ENCODE peak calls at places on chromosomes 3 and 15, in eight cellular contexts. E is CD8-positive, alpha-beta T cell; R is T1000; C is CD4-positive, alpha-beta T cell; B is heart left ventricle; I is activated T-helper 1 cell treated with anti-CD3 and anti-CD28 coated beads, Interleukin-12 subunit alpha, Interleukin-12 subunit beta, Interleukin-2, Interleukin-4 antibody, amounts not matched to agents 30 ng/mL and 10 ng/mL and 1 ng/mL, durations not matched to agents 14 hours and 24 hours and 36 hours; O is ELR; P is naive thymus-derived CD4-positive, alpha-beta T cell. G is an unnamed sample.

GRCh38 chr15:85828869-85829268 is 34.1 kb upstream of the KLHL25 start:
- DNase-seq in E (no peak), R (no peak), C (no peak), B (no peak), I (no peak), O (no peak), P (no peak), G (no peak)

GRCh38 chr3:45553469-45553974 is 41.0 kb upstream of the LIMD1 start:
- DNase-seq in E (no peak), R (no peak), C (no peak), B (peak), I (no peak), O (peak), P (no peak), G (peak)

GRCh38 chr3:25663324-25664065 is 1.2 kb downstream of the TOP2B start:
- DNase-seq in E (peak), R (no peak), C (peak), B (no peak), I (peak), O (peak), P (no peak), G (peak)

GRCh38 chr3:84961492-84962255 is 2.9 kb downstream of the CADM2 start:
- DNase-seq in E (no peak), R (no peak), C (no peak), B (no peak), I (no peak), O (no peak), P (no peak), G (no peak)

GRCh38 chr15:31975446-31976229 is 54.7 kb upstream of the CHRNA7 start:
- DNase-seq in E (no peak), R (no peak), C (no peak), B (no peak), I (no peak), O (peak), P (no peak), G (peak)

GRCh38 chr3:195007151-195007550 is 263.8 kb downstream of the XXYLT1 start:
- DNase-seq in E (no peak), R (no peak), C (no peak), B (no peak), I (no peak), O (no peak), P (no peak), G (no peak)

GRCh38 chr3:142963266-142964149 is at the start of gene PAQR9:
- DNase-seq in E (no peak), R (no peak), C (no peak), B (peak), I (no peak), O (peak), P (no peak), G (no peak)

GRCh38 chr15:25054943-25055342 is 100.2 kb downstream of the SNRPN start:
- DNase-seq in E (no peak), R (no peak), C (no peak), B (no peak), I (no peak), O (no peak), P (no peak), G (no peak)

GRCh38 chr15:89672221-89673161 is 6.7 kb downstream of the PLIN1 start:
- DNase-seq in E (no peak), R (no peak), C (no peak), B (no peak), I (no peak), O (no peak), P (no peak), G (no peak)

GRCh38 chr15:76625267-76625666 is 279.9 kb downstream of the SCAPER start:
- DNase-seq in E (no peak), R (no peak), C (no peak), B (no peak), I (no peak), O (no peak), P (no peak), G (no peak)

GRCh38 chr3:102141096-102141912 is 292.0 kb downstream of the NFKBIZ start:
- DNase-seq in E (no peak), R (no peak), C (no peak), B (no peak), I (no peak), O (peak), P (no peak), G (no peak)

GRCh38 chr3:44120721-44121582 is 120.7 kb upstream of the TOPAZ1 start:
- DNase-seq in E (no peak), R (no peak), C (no peak), B (peak), I (no peak), O (no peak), P (no peak), G (peak)

GRCh38 chr3:117735481-117736101 is 1026.0 kb downstream of the TUSC7 start:
- DNase-seq in E (no peak), R (peak), C (no peak), B (no peak), I (no peak), O (peak), P (no peak), G (no peak)

GRCh38 chr3:23389089-23389488 is 186.0 kb downstream of the UBE2E2 start:
- DNase-seq in E (no peak), R (no peak), C (no peak), B (no peak), I (no peak), O (no peak), P (no peak), G (peak)

GRCh38 chr15:60673918-60674558 is 195.1 kb upstream of the ICE2 start:
- DNase-seq in E (no peak), R (peak), C (no peak), B (no peak), I (no peak), O (peak), P (no peak), G (peak)

GRCh38 chr3:127706785-127707351 is 34.1 kb downstream of the ABTB1 start:
- DNase-seq in E (no peak), R (no peak), C (no peak), B (no peak), I (no peak), O (no peak), P (no peak), G (no peak)

GRCh38 chr3:30667250-30667585 is 60.8 kb downstream of the TGFBR2 start:
- DNase-seq in E (no peak), R (no peak), C (no peak), B (no peak), I (peak), O (peak), P (no peak), G (no peak)

GRCh38 chr3:148466143-148466542 is 231.6 kb upstream of the AGTR1 start:
- DNase-seq in E (no peak), R (no peak), C (no peak), B (no peak), I (no peak), O (peak), P (no peak), G (no peak)

GRCh38 chr3:60301142-60301541 is 950.1 kb downstream of the FHIT start:
- DNase-seq in E (no peak), R (no peak), C (no peak), B (no peak), I (no peak), O (no peak), P (no peak), G (no peak)

GRCh38 chr15:90606641-90607040 is 76.9 kb downstream of the CRTC3 start:
- DNase-seq in E (no peak), R (no peak), C (no peak), B (no peak), I (no peak), O (no peak), P (no peak), G (no peak)

GRCh38 chr3:151224268-151224909 is 21.4 kb upstream of the GPR171 start:
- DNase-seq in E (no peak), R (no peak), C (no peak), B (no peak), I (no peak), O (no peak), P (no peak), G (no peak)

GRCh38 chr15:76340802-76341365 is 4.3 kb downstream of the ISL2 start:
- DNase-seq in E (peak), R (no peak), C (no peak), B (no peak), I (no peak), O (peak), P (peak), G (peak)

GRCh38 chr3:69142090-69142489 is 19.7 kb upstream of the LMOD3 start:
- DNase-seq in E (no peak), R (no peak), C (no peak), B (no peak), I (no peak), O (no peak), P (no peak), G (no peak)

GRCh38 chr3:115363071-115363470 is 216.0 kb upstream of the ZBTB20 start:
- DNase-seq in E (no peak), R (no peak), C (no peak), B (no peak), I (no peak), O (peak), P (no peak), G (no peak)

GRCh38 chr15:47439146-47439869 is 278.0 kb upstream of the SEMA6D start:
- DNase-seq in E (no peak), R (no peak), C (no peak), B (no peak), I (no peak), O (no peak), P (no peak), G (no peak)

GRCh38 chr3:70863049-70863448 is 550.6 kb upstream of the MDFIC2 start:
- DNase-seq in E (no peak), R (no peak), C (no peak), B (no peak), I (no peak), O (no peak), P (no peak), G (no peak)

GRCh38 chr3:16834214-16834613 is 50.5 kb upstream of the PLCL2 start:
- DNase-seq in E (no peak), R (no peak), C (no peak), B (no peak), I (no peak), O (no peak), P (no peak), G (no peak)

GRCh38 chr15:81197255-81197630 is 564 bp downstream of the IL16 start:
- DNase-seq in E (no peak), R (no peak), C (no peak), B (no peak), I (no peak), O (no peak), P (no peak), G (no peak)

GRCh38 chr15:75350601-75351331 is 3.9 kb downstream of the NEIL1 start:
- DNase-seq in E (no peak), R (no peak), C (no peak), B (peak), I (no peak), O (no peak), P (no peak), G (no peak)

GRCh38 chr3:171242170-171242569 is 215.7 kb upstream of the SLC2A2 start:
- DNase-seq in E (no peak), R (no peak), C (no peak), B (no peak), I (no peak), O (no peak), P (no peak), G (no peak)

GRCh38 chr3:80701349-80701748 is 933.6 kb upstream of the ROBO1 start:
- DNase-seq in E (no peak), R (no peak), C (no peak), B (no peak), I (no peak), O (no peak), P (no peak), G (no peak)

GRCh38 chr3:152021951-152022461 is 148.6 kb downstream of the SUCNR1 start:
- DNase-seq in E (no peak), R (peak), C (no peak), B (no peak), I (no peak), O (peak), P (no peak), G (no peak)

GRCh38 chr3:28376424-28376823 is 27.8 kb upstream of the AZI2 start:
- DNase-seq in E (no peak), R (no peak), C (no peak), B (no peak), I (no peak), O (no peak), P (no peak), G (no peak)

GRCh38 chr3:111277226-111277625 is 205.6 kb downstream of the NECTIN3 start:
- DNase-seq in E (no peak), R (no peak), C (no peak), B (no peak), I (no peak), O (peak), P (no peak), G (no peak)

GRCh38 chr3:177474652-177475051 is 277.4 kb upstream of the TBL1XR1 start:
- DNase-seq in E (no peak), R (no peak), C (no peak), B (no peak), I (no peak), O (no peak), P (no peak), G (no peak)